ENCODE peak calls at places on chromosomes 2 and 18, in six cellular contexts. One of them, this sample, is unnamed.

GRCh38 chr2:237291138-237291792 is 122.7 kb downstream of the COL6A3 start:
- DNase-seq in tibial nerve: peak; percentile 88
- DNase-seq in NCI-H2081 treated with DMSO at 0.1 percent for 48 hours: no peak
- DNase-seq in WTC11: no peak
- DNase-seq in posterior cingulate gyrus: peak; percentile 29
- DNase-seq in RCC 7860: peak; percentile 91
- DNase-seq in this sample: peak; percentile 79

GRCh38 chr2:134669731-134670669 is 48.8 kb downstream of the TMEM163 start:
- DNase-seq in tibial nerve: no peak
- DNase-seq in posterior cingulate gyrus: no peak
- DNase-seq in WTC11: no peak
- DNase-seq in RCC 7860: no peak
- DNase-seq in NCI-H2081 treated with DMSO at 0.1 percent for 48 hours: no peak
- DNase-seq in this sample: no peak

GRCh38 chr2:107313316-107313715 is 427.3 kb upstream of the ST6GAL2 start:
- DNase-seq in tibial nerve: no peak
- DNase-seq in NCI-H2081 treated with DMSO at 0.1 percent for 48 hours: no peak
- DNase-seq in posterior cingulate gyrus: no peak
- DNase-seq in WTC11: no peak
- DNase-seq in RCC 7860: no peak
- DNase-seq in this sample: no peak

GRCh38 chr2:191573216-191573615 is 104.7 kb upstream of the NABP1 start:
- DNase-seq in NCI-H2081 treated with DMSO at 0.1 percent for 48 hours: no peak
- DNase-seq in tibial nerve: no peak
- DNase-seq in WTC11: no peak
- DNase-seq in RCC 7860: no peak
- DNase-seq in posterior cingulate gyrus: no peak
- DNase-seq in this sample: no peak

GRCh38 chr18:22552899-22553460 is 135.3 kb upstream of the CTAGE1 start:
- DNase-seq in RCC 7860: no peak
- DNase-seq in posterior cingulate gyrus: no peak
- DNase-seq in tibial nerve: no peak
- DNase-seq in NCI-H2081 treated with DMSO at 0.1 percent for 48 hours: no peak
- DNase-seq in WTC11: no peak
- DNase-seq in this sample: no peak

GRCh38 chr18:31619291-31619690 is 27.6 kb downstream of the TTR start:
- DNase-seq in WTC11: no peak
- DNase-seq in tibial nerve: no peak
- DNase-seq in RCC 7860: no peak
- DNase-seq in posterior cingulate gyrus: no peak
- DNase-seq in NCI-H2081 treated with DMSO at 0.1 percent for 48 hours: no peak
- DNase-seq in this sample: no peak

GRCh38 chr2:99926986-99927385 is 215.4 kb downstream of the AFF3 start:
- DNase-seq in posterior cingulate gyrus: no peak
- DNase-seq in WTC11: no peak
- DNase-seq in tibial nerve: no peak
- DNase-seq in NCI-H2081 treated with DMSO at 0.1 percent for 48 hours: no peak
- DNase-seq in RCC 7860: no peak
- DNase-seq in this sample: no peak

GRCh38 chr2:100919316-100919715 is 82.8 kb upstream of the RPL31 start:
- DNase-seq in tibial nerve: no peak
- DNase-seq in NCI-H2081 treated with DMSO at 0.1 percent for 48 hours: no peak
- DNase-seq in WTC11: peak; percentile 67
- DNase-seq in RCC 7860: no peak
- DNase-seq in posterior cingulate gyrus: no peak
- DNase-seq in this sample: no peak

GRCh38 chr2:202780514-202781021 is 91.0 kb downstream of the ICA1L start:
- DNase-seq in RCC 7860: peak; percentile 90
- DNase-seq in WTC11: no peak
- DNase-seq in NCI-H2081 treated with DMSO at 0.1 percent for 48 hours: no peak
- DNase-seq in tibial nerve: no peak
- DNase-seq in posterior cingulate gyrus: no peak
- DNase-seq in this sample: no peak

GRCh38 chr18:2027026-2027425 is 544.3 kb downstream of the METTL4 start:
- DNase-seq in RCC 7860: peak; percentile 90
- DNase-seq in NCI-H2081 treated with DMSO at 0.1 percent for 48 hours: no peak
- DNase-seq in posterior cingulate gyrus: no peak
- DNase-seq in tibial nerve: no peak
- DNase-seq in WTC11: no peak
- DNase-seq in this sample: no peak

GRCh38 chr2:112075490-112076260 is 20.6 kb downstream of the TMEM87B start:
- DNase-seq in RCC 7860: peak; percentile 20
- DNase-seq in NCI-H2081 treated with DMSO at 0.1 percent for 48 hours: no peak
- DNase-seq in tibial nerve: no peak
- DNase-seq in WTC11: no peak
- DNase-seq in posterior cingulate gyrus: no peak
- DNase-seq in this sample: no peak

GRCh38 chr2:15975676-15976075 is 35.3 kb downstream of the MYCN start:
- DNase-seq in WTC11: no peak
- DNase-seq in tibial nerve: no peak
- DNase-seq in posterior cingulate gyrus: no peak
- DNase-seq in NCI-H2081 treated with DMSO at 0.1 percent for 48 hours: no peak
- DNase-seq in RCC 7860: no peak
- DNase-seq in this sample: no peak

GRCh38 chr18:46562674-46563192 is 94.3 kb downstream of the LOXHD1 start:
- DNase-seq in tibial nerve: no peak
- DNase-seq in WTC11: no peak
- DNase-seq in RCC 7860: no peak
- DNase-seq in posterior cingulate gyrus: no peak
- DNase-seq in NCI-H2081 treated with DMSO at 0.1 percent for 48 hours: no peak
- DNase-seq in this sample: no peak

GRCh38 chr2:9763356-9764152 is 79.7 kb upstream of the TAF1B start:
- DNase-seq in NCI-H2081 treated with DMSO at 0.1 percent for 48 hours: no peak
- DNase-seq in tibial nerve: no peak
- DNase-seq in WTC11: no peak
- DNase-seq in RCC 7860: peak; percentile 62
- DNase-seq in posterior cingulate gyrus: no peak
- DNase-seq in this sample: no peak

GRCh38 chr2:229273384-229274338 is 2.6 kb upstream of the PID1 start:
- DNase-seq in RCC 7860: peak; percentile 72
- DNase-seq in tibial nerve: no peak
- DNase-seq in WTC11: peak; percentile 59
- DNase-seq in NCI-H2081 treated with DMSO at 0.1 percent for 48 hours: peak; percentile 89
- DNase-seq in posterior cingulate gyrus: peak; percentile 32
- DNase-seq in this sample: peak; percentile 82

GRCh38 chr2:234240917-234241316 is 190.4 kb downstream of the SPP2 start:
- DNase-seq in WTC11: no peak
- DNase-seq in posterior cingulate gyrus: no peak
- DNase-seq in RCC 7860: peak; percentile 98
- DNase-seq in NCI-H2081 treated with DMSO at 0.1 percent for 48 hours: no peak
- DNase-seq in tibial nerve: no peak
- DNase-seq in this sample: no peak

GRCh38 chr2:66574701-66575624 is 140.0 kb downstream of the MEIS1 start:
- DNase-seq in tibial nerve: no peak
- DNase-seq in posterior cingulate gyrus: peak; percentile 51
- DNase-seq in NCI-H2081 treated with DMSO at 0.1 percent for 48 hours: no peak
- DNase-seq in RCC 7860: peak; percentile 54
- DNase-seq in WTC11: peak; percentile 79
- DNase-seq in this sample: peak; percentile 38

GRCh38 chr2:128644745-128645256 is 326.1 kb upstream of the HS6ST1 start:
- DNase-seq in NCI-H2081 treated with DMSO at 0.1 percent for 48 hours: no peak
- DNase-seq in RCC 7860: no peak
- DNase-seq in posterior cingulate gyrus: no peak
- DNase-seq in WTC11: peak; percentile 56
- DNase-seq in tibial nerve: no peak
- DNase-seq in this sample: no peak

This sample was measured in NCI-H1436 treated with DMSO at 0.1 percent for 48 hours.